ENCODE peak calls at places on chromosomes 5 and 9, in six cellular contexts. U is activated B cell treated with CpG ODN at 0.5 μM for 24 hours, Y is astrocyte, N is spleen, Z is right lobe of liver, V is fibroblast of the aortic adventitia. E is an unnamed sample.

GRCh38 chr9:107615325-107615724 is 125.8 kb upstream of the KLF4 start:
- DNase-seq in U (no peak), Y (no peak), N (no peak), Z (no peak), V (peak), E (peak)

GRCh38 chr5:101643793-101644192 is 652.3 kb downstream of the SLCO4C1 start:
- DNase-seq in U (no peak), Y (no peak), N (no peak), Z (no peak), V (no peak), E (no peak)

GRCh38 chr9:117809751-117810150 is 105.5 kb downstream of the TLR4 start:
- DNase-seq in U (no peak), Y (no peak), N (no peak), Z (no peak), V (no peak), E (no peak)

GRCh38 chr5:584846-585245 is 27.3 kb upstream of the CEP72 start:
- DNase-seq in U (no peak), Y (no peak), N (no peak), Z (no peak), V (no peak), E (no peak)

GRCh38 chr9:33198163-33198562 is 31.0 kb upstream of the B4GALT1 start:
- DNase-seq in U (no peak), Y (peak), N (no peak), Z (no peak), V (peak), E (no peak)

GRCh38 chr9:131407717-131408195 is 13.9 kb downstream of the PRRC2B start:
- DNase-seq in U (no peak), Y (no peak), N (no peak), Z (no peak), V (peak), E (no peak)

GRCh38 chr9:88322906-88323566 is 65.2 kb upstream of the SPIN1 start:
- DNase-seq in U (no peak), Y (peak), N (no peak), Z (no peak), V (no peak), E (no peak)

GRCh38 chr5:108561416-108562204 is 179.7 kb upstream of the FBXL17 start:
- DNase-seq in U (no peak), Y (no peak), N (no peak), Z (no peak), V (no peak), E (no peak)

GRCh38 chr5:143554918-143555477 is 151.5 kb upstream of the NR3C1 start:
- DNase-seq in U (no peak), Y (peak), N (no peak), Z (no peak), V (no peak), E (no peak)

GRCh38 chr9:37452611-37453010 is 12.6 kb downstream of the ZBTB5 start:
- DNase-seq in U (no peak), Y (no peak), N (no peak), Z (no peak), V (no peak), E (no peak)

GRCh38 chr9:124776952-124777645 is at the start of gene OLFML2A:
- DNase-seq in U (peak), Y (no peak), N (peak), Z (peak), V (no peak), E (no peak)

GRCh38 chr5:81232449-81233079 is 558 bp upstream of the CKMT2 start:
- DNase-seq in U (no peak), Y (no peak), N (no peak), Z (peak), V (peak), E (no peak)

GRCh38 chr5:74483001-74483400 is 157.5 kb downstream of the ENC1 start:
- DNase-seq in U (no peak), Y (no peak), N (no peak), Z (no peak), V (no peak), E (no peak)

GRCh38 chr5:101932599-101932998 is 363.5 kb downstream of the SLCO4C1 start:
- DNase-seq in U (no peak), Y (no peak), N (no peak), Z (no peak), V (no peak), E (no peak)

GRCh38 chr9:35603506-35603985 is 1.5 kb upstream of the TESK1 start:
- DNase-seq in U (no peak), Y (no peak), N (peak), Z (peak), V (peak), E (no peak)

GRCh38 chr9:77290373-77290772 is 113.0 kb downstream of the VPS13A start:
- DNase-seq in U (no peak), Y (no peak), N (no peak), Z (no peak), V (peak), E (no peak)

GRCh38 chr9:121625590-121625989 is 25.8 kb upstream of the DAB2IP start:
- DNase-seq in U (no peak), Y (no peak), N (no peak), Z (peak), V (no peak), E (no peak)

GRCh38 chr9:127903557-127904475 is 4.4 kb upstream of the ST6GALNAC6 start:
- DNase-seq in U (peak), Y (no peak), N (peak), Z (no peak), V (no peak), E (no peak)

GRCh38 chr9:87343816-87344438 is 153.7 kb upstream of the DAPK1 start:
- DNase-seq in U (no peak), Y (peak), N (no peak), Z (no peak), V (peak), E (no peak)

GRCh38 chr9:18020254-18020745 is 441.4 kb downstream of the SH3GL2 start:
- DNase-seq in U (no peak), Y (no peak), N (no peak), Z (no peak), V (no peak), E (no peak)

DNA sequence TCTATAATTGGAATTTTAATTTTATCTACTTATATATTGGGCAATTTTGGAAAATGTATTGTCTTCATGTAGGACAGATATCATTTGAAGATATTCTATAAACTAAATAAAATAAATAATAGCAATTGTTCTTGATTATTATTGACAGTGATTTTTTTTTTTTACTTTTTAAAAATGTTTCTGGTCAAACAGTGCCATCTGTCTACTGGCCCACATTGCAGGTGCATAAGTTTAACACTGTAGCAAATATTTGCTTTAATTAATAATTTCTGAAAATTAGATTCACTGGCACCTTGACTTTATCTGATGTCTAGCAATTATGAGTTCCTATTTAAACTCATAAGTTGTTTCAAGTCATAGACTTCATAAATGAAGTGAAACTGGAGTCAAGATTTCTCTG is 41.1 kb upstream of the ISOC1 start:
- DNase-seq in U (no peak), Y (no peak), N (no peak), Z (no peak), V (no peak), E (no peak)
- TF ChIP-seq CTCF in U (no peak), Y (no peak), N (no peak), Z (no peak), V (no peak), E (no peak)

GRCh38 chr5:53178830-53179229 is 69.3 kb upstream of the MOCS2 start:
- DNase-seq in U (no peak), Y (no peak), N (no peak), Z (no peak), V (no peak), E (no peak)

GRCh38 chr5:53179681-53180080 is 70.1 kb upstream of the MOCS2 start:
- DNase-seq in U (no peak), Y (no peak), N (no peak), Z (no peak), V (no peak), E (no peak)

DNA sequence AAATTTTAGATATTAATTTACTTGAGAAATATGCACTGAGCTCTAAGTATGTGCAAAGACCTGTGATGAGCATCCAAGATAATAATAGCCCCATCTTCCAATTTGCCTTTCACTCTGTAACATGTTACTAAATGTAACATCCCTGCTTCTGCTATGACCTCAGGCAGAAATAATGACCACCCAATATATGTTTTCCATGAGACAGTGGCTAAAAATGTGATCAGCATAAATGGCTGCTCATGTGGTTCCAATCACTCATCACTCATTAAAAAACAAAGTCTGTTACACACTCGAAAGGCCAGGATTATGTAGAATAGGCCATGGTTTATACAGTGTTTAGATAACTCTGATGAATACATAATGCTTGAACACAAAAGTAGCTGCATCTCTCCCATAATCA is 71.4 kb upstream of the MOCS2 start:
- DNase-seq in U (no peak), Y (no peak), N (no peak), Z (no peak), V (no peak), E (no peak)
- TF ChIP-seq CTCF in U (no peak), Y (no peak), N (no peak), Z (no peak), V (no peak), E (no peak)

GRCh38 chr9:98580956-98581355 is 127.8 kb downstream of the GABBR2 start:
- DNase-seq in U (no peak), Y (no peak), N (peak), Z (no peak), V (no peak), E (no peak)

GRCh38 chr9:98579700-98580099 is 129.0 kb downstream of the GABBR2 start:
- DNase-seq in U (no peak), Y (no peak), N (no peak), Z (no peak), V (no peak), E (no peak)

GRCh38 chr9:98583417-98583816 is 125.3 kb downstream of the GABBR2 start:
- DNase-seq in U (no peak), Y (peak), N (no peak), Z (no peak), V (no peak), E (no peak)

DNA sequence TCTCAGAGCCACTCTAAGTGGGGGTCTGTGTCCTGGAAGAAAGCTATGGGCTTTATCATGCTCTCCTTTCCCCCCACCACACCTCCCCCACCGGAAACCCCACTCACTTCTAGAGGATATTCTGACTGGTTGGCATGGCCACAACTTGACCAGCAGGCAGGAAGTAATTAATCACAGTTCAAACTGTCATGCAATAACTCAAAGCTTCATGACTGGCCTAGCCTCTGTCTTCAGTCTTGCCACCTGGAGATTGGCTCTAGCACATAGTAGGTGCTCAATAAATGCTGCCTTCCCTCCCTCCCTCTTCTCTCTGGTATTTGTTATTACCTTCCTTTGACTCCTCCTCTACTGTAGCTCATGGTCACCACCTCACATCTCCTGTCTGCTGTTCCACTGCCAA is 124.7 kb downstream of the GABBR2 start:
- DNase-seq in U (no peak), Y (no peak), N (no peak), Z (no peak), V (no peak), E (no peak)
- TF ChIP-seq CTCF in U (no peak), Y (no peak), N (no peak), Z (no peak), V (no peak), E (no peak)

GRCh38 chr9:96453625-96454024 is 3.7 kb downstream of the HABP4 start:
- DNase-seq in U (no peak), Y (peak), N (no peak), Z (no peak), V (peak), E (no peak)
- TF ChIP-seq CTCF in U (no peak), Y (peak), N (no peak), Z (peak), V (peak), E (no peak)

GRCh38 chr5:133944263-133945230 is 23.9 kb downstream of the C5orf15 start:
- DNase-seq in U (no peak), Y (peak), N (no peak), Z (no peak), V (peak), E (no peak)
- TF ChIP-seq CTCF in U (no peak), Y (peak), N (peak), Z (peak), V (peak), E (peak)

E was measured in CD14-positive monocyte.